ENCODE peak calls at places on chromosomes 11 and 22, in six cellular contexts. Z is stimulated activated CD4-positive, alpha-beta T cell treated with anti-CD3 and anti-CD28 coated beads, Interleukin-2, amount 100 ng/mL, for 48 hours; J is effector memory CD8-positive, alpha-beta T cell; A is tibial nerve; V is SK-N-MC; K is upper lobe of right lung. W is an unnamed sample.

GRCh38 chr22:26377170-26377825 is 51.8 kb upstream of the ASPHD2 start:
- DNase-seq in Z (no peak), J (no peak), A (no peak), V (no peak), K (no peak), W (no peak)

GRCh38 chr11:108220721-108221346 is 1.6 kb downstream of the NPAT start:
- DNase-seq in Z (no peak), J (no peak), A (no peak), V (no peak), K (no peak), W (no peak)

GRCh38 chr22:35071784-35072183 is 5.8 kb downstream of the ISX start:
- DNase-seq in Z (no peak), J (no peak), A (no peak), V (no peak), K (no peak), W (no peak)

GRCh38 chr22:28791841-28792490 is 8.4 kb downstream of the XBP1 start:
- DNase-seq in Z (no peak), J (no peak), A (no peak), V (no peak), K (no peak), W (no peak)

GRCh38 chr11:105713106-105713505 is 103.2 kb downstream of the GRIA4 start:
- DNase-seq in Z (no peak), J (no peak), A (no peak), V (no peak), K (no peak), W (no peak)

GRCh38 chr11:1197431-1197885 is 25.4 kb upstream of the MUC5B start:
- DNase-seq in Z (no peak), J (no peak), A (no peak), V (no peak), K (peak; percentile 61), W (no peak)

GRCh38 chr22:45450931-45451651 is 37.6 kb downstream of the RIBC2 start:
- DNase-seq in Z (no peak), J (no peak), A (no peak), V (peak; percentile 28), K (no peak), W (no peak)

GRCh38 chr11:15493921-15494630 is 379.4 kb downstream of the INSC start:
- DNase-seq in Z (no peak), J (no peak), A (no peak), V (no peak), K (no peak), W (no peak)

GRCh38 chr22:20298803-20299735 is 20.8 kb downstream of the DGCR6L start:
- DNase-seq in Z (peak; percentile 85), J (peak; percentile 87), A (peak; percentile 56), V (peak; percentile 51), K (peak; percentile 95), W (peak; percentile 60)

GRCh38 chr11:69914286-69915150 is 95.3 kb upstream of the FGF3 start:
- DNase-seq in Z (no peak), J (no peak), A (no peak), V (no peak), K (peak; percentile 64), W (no peak)

GRCh38 chr11:47858169-47858543 is 10.0 kb upstream of the NUP160 start:
- DNase-seq in Z (no peak), J (no peak), A (no peak), V (no peak), K (no peak), W (no peak)

GRCh38 chr22:41260871-41261270 is 20.1 kb upstream of the CHADL start:
- DNase-seq in Z (no peak), J (no peak), A (no peak), V (no peak), K (no peak), W (no peak)

W was measured in NCI-H187.